ENCODE peak calls at places on chromosomes 2 and 18, in nine cellular contexts. R, M, J, W, E, O, I, A and V are unnamed samples.

GRCh38 chr2:163474319-163474744 is 261.5 kb downstream of the FIGN start:
- DNase-seq in M (no peak), E (no peak), W (no peak), J (no peak), O (no peak), R (no peak), A (no peak), I (no peak), V (no peak)

GRCh38 chr2:10211822-10212438 is 89.4 kb downstream of the RRM2 start:
- DNase-seq in A (no peak), J (no peak), W (no peak), E (no peak), M (no peak), I (no peak), R (no peak), O (no peak), V (no peak)

GRCh38 chr18:23689031-23689615 is at the start of gene LAMA3:
- DNase-seq in A (no peak), O (peak), J (peak), E (peak), M (no peak), W (peak), I (peak), R (peak), V (peak)

GRCh38 chr18:48922801-48923730 is 27.7 kb downstream of the SMAD7 start:
- DNase-seq in I (no peak), R (no peak), J (no peak), M (peak), A (peak), O (no peak), W (peak), E (no peak), V (no peak)

GRCh38 chr18:46429649-46430224 is 227.3 kb downstream of the LOXHD1 start:
- DNase-seq in R (no peak), A (no peak), O (no peak), W (no peak), J (no peak), M (no peak), E (no peak), I (no peak), V (no peak)

GRCh38 chr2:98554116-98554861 is 54.0 kb downstream of the COA5 start:
- DNase-seq in I (no peak), R (no peak), M (no peak), W (no peak), A (no peak), E (no peak), J (no peak), O (no peak), V (no peak)

GRCh38 chr2:71787108-71787415 is 333.7 kb downstream of the DYSF start:
- DNase-seq in A (no peak), M (no peak), R (no peak), J (no peak), W (no peak), O (no peak), E (no peak), I (no peak), V (no peak)

GRCh38 chr2:239926587-239927234 is 98.4 kb downstream of the NDUFA10 start:
- DNase-seq in R (no peak), I (no peak), M (no peak), E (no peak), A (no peak), W (no peak), O (peak), J (no peak), V (no peak)

GRCh38 chr2:176072951-176073904 is 10.5 kb downstream of the EVX2 start:
- DNase-seq in O (no peak), R (no peak), A (no peak), E (no peak), M (no peak), W (no peak), J (no peak), I (no peak), V (no peak)

GRCh38 chr2:111118455-111119003 is 2.2 kb upstream of the BCL2L11 start:
- DNase-seq in M (no peak), J (no peak), R (no peak), I (no peak), A (no peak), E (no peak), O (no peak), W (no peak), V (peak)

GRCh38 chr2:240769096-240769495 is 50.9 kb downstream of the KIF1A start:
- DNase-seq in O (no peak), W (no peak), A (no peak), R (no peak), I (no peak), M (no peak), J (no peak), E (no peak), V (no peak)

GRCh38 chr2:23617167-23617787 is 232.3 kb downstream of the KLHL29 start:
- DNase-seq in R (no peak), J (no peak), W (peak), O (no peak), E (peak), M (no peak), A (peak), I (no peak), V (no peak)

GRCh38 chr18:26511339-26512071 is 36.8 kb downstream of the KCTD1 start:
- DNase-seq in I (no peak), E (peak), J (no peak), O (no peak), R (no peak), M (no peak), A (no peak), W (no peak), V (no peak)

GRCh38 chr2:218717262-218717661 is 6.6 kb downstream of the TTLL4 start:
- DNase-seq in A (no peak), E (no peak), I (no peak), W (peak), O (no peak), M (no peak), R (no peak), J (no peak), V (no peak)

GRCh38 chr2:55887351-55887750 is 36.2 kb downstream of the EFEMP1 start:
- DNase-seq in M (no peak), W (no peak), O (no peak), E (no peak), R (no peak), A (no peak), J (no peak), I (no peak), V (no peak)

GRCh38 chr2:133504566-133505505 is 63.4 kb downstream of the NCKAP5 start:
- DNase-seq in R (no peak), W (peak), A (no peak), I (no peak), M (no peak), J (no peak), E (no peak), O (peak), V (no peak)

GRCh38 chr2:74576151-74576755 is 21.7 kb downstream of the DOK1 start:
- DNase-seq in I (no peak), R (no peak), M (no peak), J (no peak), A (peak), O (no peak), W (no peak), E (no peak), V (no peak)

GRCh38 chr2:109410021-109410815 is 203.5 kb downstream of the SEPTIN10 start:
- DNase-seq in O (no peak), E (no peak), A (no peak), I (no peak), J (no peak), M (no peak), R (no peak), W (no peak), V (peak)

GRCh38 chr2:47437287-47437686 is 34.3 kb downstream of the MSH2 start:
- DNase-seq in R (peak), W (no peak), A (no peak), I (no peak), E (no peak), J (no peak), M (no peak), O (peak), V (no peak)

GRCh38 chr18:59488899-59489298 is 129.8 kb upstream of the LMAN1 start:
- DNase-seq in A (no peak), W (no peak), I (no peak), R (peak), J (no peak), O (no peak), M (no peak), E (no peak), V (no peak)

GRCh38 chr2:48114256-48114655 is 208.0 kb upstream of the FBXO11 start:
- DNase-seq in O (peak), I (peak), W (no peak), M (no peak), A (no peak), J (peak), R (peak), E (no peak), V (no peak)

GRCh38 chr2:45922577-45922988 is 271.1 kb downstream of the PRKCE start:
- DNase-seq in E (peak), A (no peak), O (no peak), J (no peak), I (no peak), M (no peak), W (no peak), R (no peak), V (no peak)

GRCh38 chr18:43161528-43161927 is 46.0 kb upstream of the RIT2 start:
- DNase-seq in I (no peak), J (no peak), A (no peak), O (no peak), E (no peak), M (no peak), W (no peak), R (no peak), V (no peak)

GRCh38 chr2:45083175-45083574 is 73.9 kb upstream of the SIX2 start:
- DNase-seq in O (peak), R (no peak), J (no peak), M (no peak), E (no peak), A (no peak), I (no peak), W (no peak), V (no peak)

GRCh38 chr2:112773091-112773490 is 8.7 kb upstream of the CKAP2L start:
- DNase-seq in R (no peak), A (no peak), M (no peak), I (no peak), J (no peak), O (no peak), W (no peak), E (no peak), V (no peak)

GRCh38 chr2:8421658-8422499 is 260.0 kb upstream of the ID2 start:
- DNase-seq in J (no peak), M (no peak), O (no peak), A (no peak), I (no peak), R (peak), W (no peak), E (no peak), V (no peak)

GRCh38 chr2:68292108-68292710 is 27.5 kb downstream of the CNRIP1 start:
- DNase-seq in R (peak), I (no peak), W (peak), A (no peak), E (peak), O (peak), M (no peak), J (peak), V (no peak)

GRCh38 chr2:120863661-120864320 is 128.1 kb downstream of the GLI2 start:
- DNase-seq in A (no peak), E (no peak), J (no peak), O (peak), W (no peak), I (no peak), R (no peak), M (no peak), V (no peak)

GRCh38 chr2:148594216-148594615 is 50.3 kb upstream of the EPC2 start:
- DNase-seq in I (no peak), R (no peak), E (no peak), W (peak), J (no peak), A (no peak), M (no peak), O (no peak), V (no peak)

GRCh38 chr2:121999273-121999672 is 243.8 kb downstream of the TSN start:
- DNase-seq in R (no peak), I (no peak), W (peak), M (peak), O (no peak), A (no peak), E (no peak), J (no peak), V (no peak)